ENCODE peak calls at places on chromosomes 7 and 10, in six cellular contexts. B is small intestine, S is H7, K is brain microvascular endothelial cell, C is heart right ventricle, Z is RWPE2. M is an unnamed sample. For H3K36me3, the result is how much of the 10 kb centered on the place peaks cover.

GRCh38 chr7:77566421-77566820 is 29.3 kb downstream of the PTPN12 start:
- DNase-seq in Z (no peak), K (no peak), C (no peak), B (no peak), S (no peak), M (no peak)

GRCh38 chr7:157656195-157656769 is 319.5 kb downstream of the DNAJB6 start:
- DNase-seq in K (no peak), C (no peak), B (no peak), S (peak), Z (no peak), M (no peak)

GRCh38 chr7:70734436-70734835 is 397.5 kb upstream of the GALNT17 start:
- DNase-seq in Z (no peak), K (no peak), S (no peak), C (no peak), B (no peak), M (no peak)

GRCh38 chr10:98273454-98273850 is 5.5 kb upstream of the LOXL4 start:
- DNase-seq in C (no peak), K (no peak), Z (no peak), S (no peak), B (no peak), M (no peak)

GRCh38 chr10:97065686-97066679 is 119.8 kb downstream of the SLIT1 start:
- DNase-seq in K (no peak), Z (no peak), C (no peak), B (no peak), S (peak), M (no peak)

GRCh38 chr10:78028438-78029293 is 649 bp downstream of the POLR3A start:
- DNase-seq in S (no peak), B (peak), K (peak), Z (no peak), C (no peak), M (peak)

GRCh38 chr7:64747802-64748201 is 46.4 kb upstream of the ZNF138 start:
- DNase-seq in C (no peak), K (no peak), S (no peak), Z (no peak), B (no peak), M (no peak)

GRCh38 chr7:51693258-51693657 is 376.6 kb upstream of the COBL start:
- DNase-seq in S (no peak), C (no peak), B (no peak), Z (no peak), K (no peak), M (no peak)

GRCh38 chr10:6033954-6034353 is 28.2 kb downstream of the IL2RA start:
- DNase-seq in B (no peak), S (no peak), K (no peak), C (no peak), Z (no peak), M (no peak)

GRCh38 chr10:118900617-118901016 is 128.9 kb upstream of the NANOS1 start:
- DNase-seq in B (no peak), K (no peak), Z (no peak), S (peak), C (no peak), M (no peak)

GRCh38 chr10:47380341-47381215 is 3.5 kb downstream of the ZNF488 start:
- DNase-seq in K (no peak), S (peak), Z (no peak), C (no peak), B (peak), M (no peak)

GRCh38 chr10:119090968-119091367 is 10.4 kb upstream of the EIF3A start:
- DNase-seq in C (no peak), B (peak), K (peak), S (no peak), Z (peak), M (peak)

GRCh38 chr7:18212788-18213187 is 185.1 kb upstream of the PRPS1L1 start:
- DNase-seq in C (no peak), S (no peak), B (no peak), Z (no peak), K (no peak), M (no peak)

GRCh38 chr7:121331574-121331973 is 2.8 kb downstream of the WNT16 start:
- DNase-seq in S (no peak), Z (no peak), K (no peak), C (no peak), B (no peak), M (no peak)

GRCh38 chr10:34320265-34320664 is 494.8 kb downstream of the PARD3 start:
- DNase-seq in B (no peak), S (no peak), C (no peak), K (no peak), Z (no peak), M (no peak)

GRCh38 chr7:27897441-27897847 is 157.5 kb downstream of the TAX1BP1 start:
- DNase-seq in K (no peak), C (no peak), B (peak), Z (no peak), S (no peak), M (no peak)

GRCh38 chr7:27869060-27869459 is 129.1 kb downstream of the TAX1BP1 start:
- DNase-seq in S (no peak), K (no peak), Z (no peak), B (no peak), C (no peak), M (no peak)

GRCh38 chr7:2445898-2446555 is 30.2 kb downstream of the GRIFIN start:
- DNase-seq in B (no peak), Z (no peak), S (peak), K (no peak), C (no peak), M (no peak)

GRCh38 chr10:20415684-20416083 is 481.4 kb downstream of the NEBL start:
- DNase-seq in K (no peak), C (no peak), S (no peak), B (no peak), Z (no peak), M (no peak)

GRCh38 chr10:68508090-68508489 is 19.2 kb downstream of the SLC25A16 start:
- DNase-seq in K (no peak), B (no peak), S (no peak), C (no peak), Z (no peak), M (no peak)

GRCh38 chr10:68501691-68502090 is 25.6 kb downstream of the SLC25A16 start:
- DNase-seq in B (no peak), Z (no peak), K (no peak), S (no peak), C (no peak), M (peak)

GRCh38 chr10:68499544-68499943 is 27.8 kb upstream of the DNA2 start:
- DNase-seq in S (no peak), B (no peak), C (no peak), K (no peak), Z (no peak), M (no peak)

GRCh38 chr10:68506406-68506805 is 20.9 kb downstream of the SLC25A16 start:
- DNase-seq in C (no peak), S (no peak), K (no peak), Z (no peak), B (peak), M (no peak)

GRCh38 chr10:68502846-68503245 is 24.5 kb downstream of the SLC25A16 start:
- DNase-seq in C (no peak), Z (no peak), K (no peak), B (no peak), S (no peak), M (no peak)
- H3K36me3 ChIP-seq in C (half or more), Z (under half), K (under half), B (under half), S (under half), M (under half)

GRCh38 chr10:42769173-42769572 is 13.4 kb upstream of the BMS1 start:
- DNase-seq in K (no peak), C (no peak), S (no peak), B (no peak), Z (no peak), M (no peak)
- H3K36me3 ChIP-seq in K (under half), C (under half), S (under half), B (under half), Z (under half), M (under half)

GRCh38 chr10:23120001-23120934 is 24.9 kb downstream of the MSRB2 start:
- DNase-seq in K (no peak), B (no peak), Z (no peak), S (no peak), C (no peak), M (no peak)
- H3K36me3 ChIP-seq in K (under half), B (under half), Z (under half), S (under half), C (half or more), M (under half)

DNA sequence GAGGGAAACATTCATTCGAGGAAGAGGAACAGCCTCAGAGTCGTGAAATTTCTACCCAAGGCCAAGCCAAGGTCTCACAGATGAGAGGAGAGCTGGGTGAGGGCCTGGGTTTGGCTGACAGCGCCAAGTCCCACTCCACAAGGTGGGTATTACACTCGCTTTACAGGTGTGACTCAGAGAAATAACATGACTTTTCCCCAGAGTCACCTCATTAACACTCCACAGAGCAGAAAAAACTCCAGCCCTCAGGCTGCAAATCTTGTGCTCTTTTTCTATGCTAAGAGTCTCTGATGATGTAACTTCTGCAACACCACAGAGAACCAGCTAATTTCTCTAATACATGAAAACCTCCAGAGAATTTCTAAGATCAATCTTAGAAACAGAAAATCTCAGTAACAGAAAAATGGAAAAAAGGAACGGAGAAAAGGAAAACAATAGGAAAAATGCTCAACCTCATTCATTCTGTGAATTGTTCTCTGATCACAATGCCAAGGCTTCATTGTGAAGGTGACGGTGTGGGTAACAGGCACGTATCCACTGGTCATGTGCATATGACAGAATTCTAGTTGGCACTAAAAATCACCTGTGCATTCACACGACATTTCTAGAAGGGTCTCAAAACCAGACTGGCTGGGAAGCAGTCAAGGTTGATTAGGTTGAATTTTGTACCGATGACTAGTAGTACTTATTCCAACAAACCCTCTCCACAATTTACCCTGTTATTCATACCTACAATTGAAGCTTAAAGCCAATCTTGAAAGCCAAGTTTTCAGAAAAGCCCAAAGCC is 20.3 kb downstream of the YWHAG start:
- DNase-seq in B (no peak), S (no peak), K (no peak), Z (no peak), C (no peak), M (peak)
- H3K36me3 ChIP-seq in B (under half), S (under half), K (under half), Z (half or more), C (half or more), M (under half)

GRCh38 chr7:5229451-5230271 is 39.6 kb downstream of the WIPI2 start:
- DNase-seq in Z (no peak), C (no peak), S (peak), K (no peak), B (no peak), M (no peak)
- H3K36me3 ChIP-seq in Z (under half), C (half or more), S (under half), K (half or more), B (under half), M (under half)

GRCh38 chr10:110971638-110972037 is 52.2 kb downstream of the SHOC2 start:
- DNase-seq in S (no peak), C (no peak), Z (no peak), K (no peak), B (no peak), M (no peak)
- H3K36me3 ChIP-seq in S (under half), C (under half), Z (under half), K (under half), B (under half), M (under half)

GRCh38 chr7:101877882-101878591 is 60.6 kb downstream of the CUX1 start:
- DNase-seq in C (no peak), K (no peak), B (no peak), S (no peak), Z (no peak), M (no peak)
- H3K36me3 ChIP-seq in C (under half), K (under half), B (under half), S (under half), Z (under half), M (under half)

M was measured in PC-3.